ENCODE peak calls at places on chromosomes 3 and 15, in eight cellular contexts. M is body of pancreas, E is uterus, K is stomach, X is Peyer's patch, W is NB4, F is HepG2, Z is adrenal gland. G is an unnamed sample.

GRCh38 chr15:73991260-73991659 is 835 bp downstream of the STOML1 start:
- DNase-seq in M (peak), E (peak), K (no peak), X (no peak), W (no peak), F (no peak), Z (no peak), G (no peak)

GRCh38 chr3:78825118-78825857 is 942.5 kb downstream of the ROBO1 start:
- DNase-seq in M (no peak), E (no peak), K (no peak), X (no peak), W (no peak), F (no peak), Z (no peak), G (no peak)

GRCh38 chr3:9732080-9732752 is 681 bp downstream of the BRPF1 start:
- DNase-seq in M (peak), E (no peak), K (peak), X (peak), W (peak), F (no peak), Z (peak), G (no peak)

GRCh38 chr3:42659451-42660130 is 6.1 kb downstream of the ZBTB47 start:
- DNase-seq in M (no peak), E (no peak), K (no peak), X (no peak), W (no peak), F (no peak), Z (peak), G (no peak)

GRCh38 chr15:31484369-31484951 is 157.8 kb downstream of the KLF13 start:
- DNase-seq in M (no peak), E (no peak), K (peak), X (no peak), W (no peak), F (no peak), Z (no peak), G (no peak)

GRCh38 chr3:160840590-160840989 is 84.6 kb downstream of the PPM1L start:
- DNase-seq in M (no peak), E (no peak), K (no peak), X (no peak), W (no peak), F (no peak), Z (no peak), G (no peak)

GRCh38 chr3:54988302-54989022 is 60.6 kb upstream of the LRTM1 start:
- DNase-seq in M (no peak), E (peak), K (no peak), X (no peak), W (no peak), F (no peak), Z (peak), G (no peak)

GRCh38 chr3:49158792-49159191 is 7.3 kb downstream of the CCDC71 start:
- DNase-seq in M (no peak), E (no peak), K (no peak), X (no peak), W (no peak), F (no peak), Z (no peak), G (no peak)

GRCh38 chr15:67183443-67184169 is 70.9 kb downstream of the AAGAB start:
- DNase-seq in M (no peak), E (peak), K (no peak), X (peak), W (no peak), F (peak), Z (no peak), G (no peak)

GRCh38 chr3:191963182-191963581 is 502.2 kb downstream of the PYDC2 start:
- DNase-seq in M (no peak), E (no peak), K (no peak), X (no peak), W (no peak), F (no peak), Z (no peak), G (peak)

GRCh38 chr15:51623386-51623938 is 891 bp upstream of the DMXL2 start:
- DNase-seq in M (no peak), E (no peak), K (no peak), X (no peak), W (peak), F (no peak), Z (peak), G (no peak)

GRCh38 chr15:71800835-71801745 is 9.3 kb upstream of the NR2E3 start:
- DNase-seq in M (peak), E (no peak), K (peak), X (no peak), W (peak), F (peak), Z (peak), G (peak)

GRCh38 chr15:60438626-60439025 is 40.3 kb downstream of the ICE2 start:
- DNase-seq in M (no peak), E (no peak), K (no peak), X (no peak), W (no peak), F (no peak), Z (no peak), G (no peak)

GRCh38 chr15:44554934-44555723 is 18.2 kb downstream of the EIF3J start:
- DNase-seq in M (no peak), E (no peak), K (no peak), X (no peak), W (no peak), F (no peak), Z (no peak), G (no peak)

GRCh38 chr3:37961622-37962455 is 28.7 kb upstream of the VILL start:
- DNase-seq in M (no peak), E (no peak), K (no peak), X (no peak), W (no peak), F (no peak), Z (no peak), G (no peak)

GRCh38 chr15:51576911-51577500 is 45.6 kb downstream of the DMXL2 start:
- DNase-seq in M (no peak), E (no peak), K (no peak), X (no peak), W (peak), F (no peak), Z (no peak), G (no peak)

GRCh38 chr3:122389197-122389596 is 5.2 kb downstream of the FAM162A start:
- DNase-seq in M (no peak), E (no peak), K (no peak), X (no peak), W (no peak), F (no peak), Z (no peak), G (no peak)

GRCh38 chr3:71252466-71252865 is 331.1 kb downstream of the FOXP1 start:
- DNase-seq in M (peak), E (no peak), K (no peak), X (no peak), W (no peak), F (no peak), Z (no peak), G (no peak)

GRCh38 chr3:71253169-71253568 is 330.4 kb downstream of the FOXP1 start:
- DNase-seq in M (no peak), E (no peak), K (no peak), X (no peak), W (no peak), F (no peak), Z (no peak), G (no peak)

GRCh38 chr3:71254251-71254650 is 329.3 kb downstream of the FOXP1 start:
- DNase-seq in M (peak), E (no peak), K (peak), X (no peak), W (no peak), F (peak), Z (no peak), G (no peak)

GRCh38 chr3:71250026-71250425 is 333.5 kb downstream of the FOXP1 start:
- DNase-seq in M (no peak), E (no peak), K (no peak), X (no peak), W (no peak), F (no peak), Z (no peak), G (no peak)

DNA sequence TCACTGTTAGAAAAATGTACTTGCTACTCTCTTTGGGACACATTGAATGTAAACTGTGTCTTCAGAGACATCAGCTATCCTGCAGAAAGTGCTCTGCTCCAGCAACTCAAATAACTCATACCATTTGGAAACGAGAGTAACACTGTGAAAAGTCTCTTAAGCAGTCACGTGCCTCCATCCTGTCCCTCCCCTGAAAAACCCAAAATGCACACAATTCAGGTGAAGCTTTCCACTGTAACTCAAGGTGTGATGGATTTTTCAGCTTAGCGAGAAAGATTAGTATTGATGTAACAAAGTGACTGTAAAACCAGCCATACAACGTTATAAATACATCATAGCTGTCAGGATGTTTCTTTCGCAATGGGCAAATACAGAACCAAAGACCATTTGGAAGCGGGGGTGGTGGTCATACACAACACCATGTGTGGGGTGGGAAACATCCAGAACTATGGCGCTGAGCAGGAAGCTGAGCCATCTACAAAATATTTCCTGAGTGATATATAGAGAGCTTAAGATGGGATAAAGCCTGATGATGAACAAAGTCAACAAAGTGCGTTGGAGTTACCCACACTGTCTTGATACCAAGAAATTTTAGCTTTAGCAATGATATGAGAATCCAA is 332.3 kb downstream of the FOXP1 start:
- DNase-seq in M (no peak), E (no peak), K (no peak), X (no peak), W (peak), F (peak), Z (no peak), G (no peak)
- TF ChIP-seq POLR2A in M (no peak), E (no peak), K (no peak), X (no peak), W (no peak), F (no peak), Z (no peak), G (no peak)

GRCh38 chr3:143088835-143089234 is 30.7 kb upstream of the CHST2 start:
- DNase-seq in M (no peak), E (no peak), K (no peak), X (no peak), W (no peak), F (no peak), Z (no peak), G (no peak)

GRCh38 chr3:143083781-143084180 is 35.8 kb upstream of the CHST2 start:
- DNase-seq in M (no peak), E (no peak), K (no peak), X (no peak), W (peak), F (no peak), Z (no peak), G (no peak)

GRCh38 chr3:143081365-143081764 is 38.2 kb upstream of the CHST2 start:
- DNase-seq in M (no peak), E (no peak), K (no peak), X (no peak), W (no peak), F (no peak), Z (no peak), G (no peak)

GRCh38 chr3:143081844-143082778 is 37.5 kb upstream of the CHST2 start:
- DNase-seq in M (no peak), E (no peak), K (no peak), X (no peak), W (peak), F (no peak), Z (no peak), G (no peak)

GRCh38 chr3:143084856-143085731 is 34.5 kb upstream of the CHST2 start:
- DNase-seq in M (no peak), E (no peak), K (no peak), X (no peak), W (peak), F (no peak), Z (no peak), G (peak)
- TF ChIP-seq POLR2A in M (no peak), E (no peak), K (no peak), X (no peak), W (no peak), F (no peak), Z (no peak), G (no peak)

DNA sequence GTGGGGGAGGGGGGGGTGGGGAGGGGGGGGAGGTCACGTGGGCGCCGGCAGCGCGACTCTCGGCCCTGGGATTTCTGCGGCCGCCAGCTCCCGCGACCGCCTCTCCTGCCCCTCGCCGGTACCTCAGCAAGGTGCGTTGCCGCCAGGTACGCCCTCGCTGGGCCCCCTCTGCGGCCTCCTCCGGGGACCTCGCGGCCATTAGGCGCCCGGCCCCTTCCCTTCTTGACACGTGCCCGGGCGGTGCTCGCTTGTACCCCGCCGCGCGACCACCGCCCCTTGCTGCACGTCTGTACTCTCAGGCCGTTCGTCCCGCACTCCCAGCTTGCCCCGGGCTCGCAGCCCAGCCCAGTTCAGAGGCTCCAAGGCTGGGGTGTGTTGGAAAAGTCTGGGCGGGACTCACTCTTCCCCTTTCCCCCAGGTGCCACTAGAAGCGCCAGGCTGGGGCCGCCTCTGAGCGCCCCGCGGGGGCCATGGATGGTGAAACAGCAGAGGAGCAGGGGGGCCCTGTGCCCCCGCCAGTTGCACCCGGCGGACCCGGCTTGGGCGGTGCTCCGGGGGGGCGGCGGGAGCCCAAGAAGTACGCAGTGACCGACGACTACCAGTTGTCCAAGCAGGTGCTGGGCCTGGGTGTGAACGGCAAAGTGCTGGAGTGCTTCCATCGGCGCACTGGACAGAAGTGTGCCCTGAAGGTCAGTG is at the start of gene MAPKAPK3:
- DNase-seq in M (peak), E (peak), K (peak), X (no peak), W (peak), F (peak), Z (no peak), G (no peak)
- TF ChIP-seq POLR2A in M (peak), E (no peak), K (no peak), X (peak), W (peak), F (no peak), Z (no peak), G (no peak)

DNA sequence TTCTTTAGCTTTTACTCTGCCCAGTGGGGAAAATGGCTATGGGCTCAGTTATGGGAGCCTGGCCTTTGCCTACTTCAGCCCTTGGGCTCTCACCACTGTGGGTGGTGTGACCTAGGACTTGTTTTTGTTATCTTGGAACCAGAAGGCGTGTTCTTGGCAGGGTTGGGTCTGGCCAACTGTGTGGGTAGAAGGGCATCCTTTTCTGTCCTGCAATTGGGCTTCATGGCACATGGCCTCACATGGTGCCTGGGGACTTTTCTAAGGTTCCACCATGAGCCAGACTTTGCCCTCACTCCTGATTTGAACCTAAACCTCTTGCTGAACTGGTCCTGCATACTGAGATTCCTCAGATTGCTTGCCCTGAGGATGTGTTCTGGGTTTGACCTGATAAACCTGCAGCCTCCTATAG is 1.7 kb downstream of the GLYCTK start:
- DNase-seq in M (no peak), E (no peak), K (peak), X (peak), W (no peak), F (no peak), Z (no peak), G (no peak)
- TF ChIP-seq POLR2A in M (no peak), E (no peak), K (no peak), X (no peak), W (no peak), F (no peak), Z (no peak), G (no peak)

GRCh38 chr15:65917407-65917756 is 48.1 kb downstream of the RAB11A start:
- DNase-seq in M (no peak), E (no peak), K (no peak), X (no peak), W (no peak), F (no peak), Z (no peak), G (no peak)
- TF ChIP-seq POLR2A in M (no peak), E (no peak), K (no peak), X (no peak), W (no peak), F (no peak), Z (no peak), G (no peak)

GRCh38 chr15:90531147-90531546 is 1.4 kb downstream of the CRTC3 start:
- DNase-seq in M (no peak), E (no peak), K (no peak), X (no peak), W (no peak), F (no peak), Z (no peak), G (no peak)

GRCh38 chr15:90535254-90535653 is 5.5 kb downstream of the CRTC3 start:
- DNase-seq in M (no peak), E (no peak), K (no peak), X (no peak), W (no peak), F (no peak), Z (no peak), G (no peak)

GRCh38 chr15:90530250-90531051 is 728 bp downstream of the CRTC3 start:
- DNase-seq in M (peak), E (peak), K (peak), X (peak), W (peak), F (no peak), Z (peak), G (peak)

GRCh38 chr15:90529008-90529368 is 735 bp upstream of the CRTC3 start:
- DNase-seq in M (peak), E (no peak), K (no peak), X (no peak), W (no peak), F (no peak), Z (no peak), G (no peak)

DNA sequence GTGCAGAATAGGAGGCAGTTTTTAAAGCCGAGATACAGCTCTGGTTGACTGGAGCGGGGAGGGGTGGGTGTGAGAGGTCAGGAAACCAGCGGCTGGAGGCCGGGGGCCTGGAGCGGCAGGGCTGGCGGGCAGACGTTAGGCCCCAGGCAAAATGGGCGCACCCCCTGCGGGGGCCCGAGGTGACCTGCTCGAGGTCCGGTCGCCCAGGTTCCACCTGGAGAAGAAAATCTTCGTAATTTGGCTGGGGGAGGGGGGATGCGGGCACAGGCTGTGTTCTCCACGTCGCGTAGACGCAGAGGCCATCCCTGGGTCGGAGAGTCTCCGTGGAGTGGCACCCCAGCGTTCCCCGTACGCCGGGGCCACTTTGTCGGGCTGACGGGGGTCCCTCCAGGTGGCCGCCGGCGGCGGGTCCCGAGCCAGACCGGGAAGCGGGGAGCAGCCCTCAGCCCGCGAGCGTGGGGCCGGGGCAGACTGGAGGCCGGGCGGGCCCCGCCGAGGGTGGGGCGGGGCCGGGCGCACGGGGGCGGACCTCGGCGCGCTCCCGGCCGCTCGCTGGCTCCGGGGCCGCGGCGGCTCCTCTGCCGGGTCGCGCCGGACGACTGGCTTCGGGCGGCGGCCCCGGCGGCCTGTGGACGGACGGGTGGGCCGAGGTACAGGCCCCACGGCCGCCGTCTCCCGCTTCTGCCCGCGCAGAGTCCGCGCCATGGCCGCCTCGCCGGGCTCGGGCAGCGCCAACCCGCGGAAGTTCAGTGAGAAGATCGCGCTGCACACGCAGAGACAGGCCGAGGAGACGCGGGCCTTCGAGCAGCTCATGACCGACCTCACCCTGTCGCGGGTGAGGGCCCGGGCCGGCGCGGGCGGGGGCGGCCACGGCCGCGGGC is at the start of gene CRTC3:
- DNase-seq in M (peak), E (peak), K (peak), X (peak), W (peak), F (no peak), Z (peak), G (peak)
- TF ChIP-seq POLR2A in M (peak), E (peak), K (no peak), X (peak), W (peak), F (no peak), Z (peak), G (peak)

G was measured in H54.